ENCODE peak calls at places on chromosomes 16 and 17, in eight cellular contexts. H is esophagus muscularis mucosa, T is esophagus squamous epithelium, D is Peyer's patch, B is transverse colon, Z is ovary, A is IMR-90, P is breast epithelium. X is an unnamed sample.

GRCh38 chr17:50582741-50583140 is 22.2 kb downstream of the CACNA1G start:
- DNase-seq in T (no peak), A (no peak), H (no peak), Z (no peak), B (no peak), P (no peak), D (no peak), X (no peak)

GRCh38 chr17:76630151-76630550 is 13.4 kb downstream of the ST6GALNAC1 start:
- DNase-seq in A (no peak), B (no peak), D (peak), Z (no peak), P (no peak), H (no peak), T (no peak), X (no peak)

GRCh38 chr17:835263-835662 is 53.1 kb downstream of the MRM3 start:
- DNase-seq in A (peak), Z (no peak), B (no peak), T (no peak), D (no peak), P (peak), H (no peak), X (no peak)

GRCh38 chr17:6487243-6488007 is 43.2 kb downstream of the PIMREG start:
- DNase-seq in H (no peak), A (no peak), D (no peak), T (no peak), Z (no peak), B (no peak), P (no peak), X (peak)

GRCh38 chr16:81823111-81823510 is 44.0 kb downstream of the PLCG2 start:
- DNase-seq in P (no peak), D (peak), B (peak), T (no peak), H (no peak), A (no peak), Z (no peak), X (peak)

GRCh38 chr16:27526169-27526568 is 23.5 kb downstream of the GTF3C1 start:
- DNase-seq in H (no peak), T (no peak), B (no peak), A (no peak), P (no peak), D (no peak), Z (no peak), X (peak)

GRCh38 chr17:19313066-19313745 is 49.3 kb downstream of the B9D1 start:
- DNase-seq in H (no peak), B (no peak), D (no peak), A (no peak), Z (no peak), P (no peak), T (no peak), X (no peak)

GRCh38 chr17:44636562-44636961 is 19.7 kb upstream of the MEIOC start:
- DNase-seq in H (no peak), B (no peak), P (no peak), T (no peak), A (peak), D (no peak), Z (no peak), X (no peak)

GRCh38 chr17:71360301-71360700 is 760.5 kb upstream of the SOX9 start:
- DNase-seq in B (no peak), H (no peak), A (peak), T (no peak), D (no peak), P (no peak), Z (no peak), X (no peak)

GRCh38 chr17:44086364-44087311 is 16.1 kb downstream of the G6PC3 start:
- DNase-seq in T (no peak), B (no peak), D (no peak), Z (peak), H (no peak), P (no peak), A (peak), X (peak)

GRCh38 chr17:77142689-77143088 is 1.9 kb downstream of the SEC14L1 start:
- DNase-seq in T (no peak), Z (no peak), B (no peak), P (no peak), D (no peak), H (no peak), A (no peak), X (no peak)

GRCh38 chr16:78303946-78304345 is 204.5 kb downstream of the WWOX start:
- DNase-seq in T (no peak), H (no peak), Z (no peak), P (no peak), D (no peak), B (no peak), A (no peak), X (no peak)

GRCh38 chr17:34820166-34820920 is 140.9 kb downstream of the CCT6B start:
- DNase-seq in A (no peak), D (no peak), H (no peak), T (no peak), B (no peak), Z (no peak), P (no peak), X (no peak)

GRCh38 chr16:74463888-74464287 is 42.6 kb upstream of the CLEC18B start:
- DNase-seq in D (peak), P (no peak), Z (no peak), A (no peak), T (no peak), H (no peak), B (no peak), X (no peak)

GRCh38 chr17:50181155-50181554 is 15.3 kb downstream of the SGCA start:
- DNase-seq in A (no peak), T (no peak), P (no peak), Z (no peak), H (no peak), D (no peak), B (no peak), X (no peak)

GRCh38 chr16:47460301-47460754 is 535 bp downstream of the ITFG1 start:
- DNase-seq in H (no peak), A (no peak), P (no peak), T (no peak), Z (no peak), B (no peak), D (no peak), X (no peak)

GRCh38 chr17:19372866-19373505 is 5.3 kb upstream of the MAPK7 start:
- DNase-seq in Z (no peak), H (no peak), T (no peak), B (no peak), A (no peak), D (peak), P (no peak), X (peak)

GRCh38 chr17:36837616-36838272 is 99.5 kb upstream of the LHX1 start:
- DNase-seq in P (no peak), H (no peak), B (no peak), T (no peak), D (no peak), Z (no peak), A (no peak), X (no peak)

GRCh38 chr16:85709766-85710423 is 21.1 kb upstream of the GINS2 start:
- DNase-seq in H (no peak), Z (no peak), T (no peak), P (no peak), B (no peak), A (no peak), D (no peak), X (no peak)

GRCh38 chr17:34820922-34821321 is 140.3 kb downstream of the CCT6B start:
- DNase-seq in D (no peak), T (no peak), B (no peak), A (no peak), Z (no peak), P (peak), H (no peak), X (no peak)

GRCh38 chr17:37820313-37821024 is 75.6 kb upstream of the HNF1B start:
- DNase-seq in Z (no peak), A (no peak), P (no peak), B (no peak), D (no peak), H (no peak), T (no peak), X (no peak)

GRCh38 chr17:83089322-83090156 is 10.1 kb downstream of the METRNL start:
- DNase-seq in H (no peak), T (no peak), B (peak), P (peak), D (peak), Z (no peak), A (no peak), X (no peak)

GRCh38 chr16:20850981-20851380 is 44.7 kb downstream of the REXO5 start:
- DNase-seq in D (no peak), H (no peak), B (no peak), T (no peak), Z (no peak), P (no peak), A (peak), X (no peak)

GRCh38 chr16:49835116-49835880 is 20.6 kb downstream of the ZNF423 start:
- DNase-seq in P (no peak), D (no peak), Z (peak), H (no peak), A (no peak), T (no peak), B (no peak), X (no peak)

GRCh38 chr17:17538417-17539391 is 42.5 kb upstream of the RASD1 start:
- DNase-seq in A (peak), H (no peak), T (no peak), B (peak), Z (no peak), D (peak), P (no peak), X (no peak)

GRCh38 chr16:23587726-23588125 is 8.4 kb downstream of the NDUFAB1 start:
- DNase-seq in B (no peak), H (no peak), T (no peak), A (peak), D (no peak), P (no peak), Z (no peak), X (no peak)

GRCh38 chr16:19926449-19927390 is 42.1 kb upstream of the GPRC5B start:
- DNase-seq in H (no peak), B (no peak), P (no peak), Z (no peak), A (peak), T (no peak), D (no peak), X (no peak)

DNA sequence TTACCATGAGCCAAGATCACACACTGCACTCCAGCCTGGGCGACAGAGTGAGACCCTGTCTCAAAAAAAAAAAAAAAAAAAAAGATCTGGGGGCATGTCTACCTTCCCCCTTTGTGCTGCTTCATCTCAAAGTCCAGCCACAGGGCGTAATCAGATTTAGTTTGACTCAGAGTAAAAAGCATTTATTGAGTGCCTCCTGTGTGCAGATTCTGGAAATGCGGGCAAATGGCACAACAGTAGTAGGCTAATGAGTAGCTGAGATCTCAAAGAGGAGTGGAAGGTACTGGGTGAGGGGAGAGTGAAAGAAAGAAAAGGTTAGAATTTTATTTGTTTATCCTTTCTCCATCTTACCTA is 9.1 kb upstream of the NR1D1 start:
- DNase-seq in A (no peak), T (no peak), P (no peak), D (peak), Z (no peak), H (no peak), B (no peak), X (no peak)
- TF ChIP-seq CTCF in A (peak), T (peak), P (no peak), D (peak), Z (no peak), H (peak), B (no peak), X (no peak)

GRCh38 chr16:10966129-10966528 is 21.8 kb downstream of the CLEC16A start:
- DNase-seq in H (no peak), D (no peak), T (no peak), P (no peak), A (no peak), Z (no peak), B (no peak), X (no peak)

GRCh38 chr16:10964891-10965326 is 20.5 kb downstream of the CLEC16A start:
- DNase-seq in Z (peak), A (no peak), H (no peak), P (no peak), D (no peak), B (no peak), T (no peak), X (no peak)

GRCh38 chr16:10964039-10964890 is 19.9 kb downstream of the CLEC16A start:
- DNase-seq in B (peak), Z (peak), H (no peak), T (no peak), P (peak), D (peak), A (peak), X (peak)

GRCh38 chr16:10967981-10968380 is 23.6 kb downstream of the CLEC16A start:
- DNase-seq in H (no peak), D (no peak), Z (no peak), B (no peak), T (no peak), P (no peak), A (no peak), X (no peak)

DNA sequence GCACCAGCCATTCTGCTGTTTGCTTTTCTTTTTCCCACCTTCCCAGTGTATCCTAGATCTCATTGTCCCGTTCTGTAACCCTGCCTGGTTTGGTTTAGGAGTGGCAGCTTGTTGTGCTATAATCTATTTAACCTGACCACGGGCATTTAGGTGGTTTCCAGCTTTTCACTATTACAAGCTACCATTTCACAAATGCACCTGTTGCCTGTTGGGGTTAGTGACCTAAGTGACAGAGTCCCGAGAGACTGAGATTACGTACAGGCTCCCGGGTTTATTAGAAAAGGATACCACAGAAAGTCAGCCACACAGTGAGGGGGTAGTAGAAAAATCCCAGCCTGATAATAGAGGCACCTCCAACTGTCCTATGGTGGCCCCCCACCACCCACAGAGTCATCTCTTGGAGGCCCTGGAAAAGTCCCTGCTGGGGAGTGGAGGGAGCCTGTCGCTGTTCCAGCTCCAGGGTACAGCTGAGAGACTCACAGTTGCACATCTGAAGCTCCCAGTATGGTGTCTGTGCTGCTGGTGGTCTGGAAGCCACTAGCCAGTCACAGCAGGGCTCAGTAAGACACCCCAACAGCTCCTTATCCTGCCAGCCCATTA is 21.2 kb downstream of the CLEC16A start:
- DNase-seq in P (no peak), T (no peak), B (no peak), Z (no peak), A (no peak), D (no peak), H (no peak), X (no peak)
- TF ChIP-seq POLR2A in P (no peak), T (no peak), B (no peak), Z (no peak), A (no peak), D (no peak), H (no peak), X (no peak)

DNA sequence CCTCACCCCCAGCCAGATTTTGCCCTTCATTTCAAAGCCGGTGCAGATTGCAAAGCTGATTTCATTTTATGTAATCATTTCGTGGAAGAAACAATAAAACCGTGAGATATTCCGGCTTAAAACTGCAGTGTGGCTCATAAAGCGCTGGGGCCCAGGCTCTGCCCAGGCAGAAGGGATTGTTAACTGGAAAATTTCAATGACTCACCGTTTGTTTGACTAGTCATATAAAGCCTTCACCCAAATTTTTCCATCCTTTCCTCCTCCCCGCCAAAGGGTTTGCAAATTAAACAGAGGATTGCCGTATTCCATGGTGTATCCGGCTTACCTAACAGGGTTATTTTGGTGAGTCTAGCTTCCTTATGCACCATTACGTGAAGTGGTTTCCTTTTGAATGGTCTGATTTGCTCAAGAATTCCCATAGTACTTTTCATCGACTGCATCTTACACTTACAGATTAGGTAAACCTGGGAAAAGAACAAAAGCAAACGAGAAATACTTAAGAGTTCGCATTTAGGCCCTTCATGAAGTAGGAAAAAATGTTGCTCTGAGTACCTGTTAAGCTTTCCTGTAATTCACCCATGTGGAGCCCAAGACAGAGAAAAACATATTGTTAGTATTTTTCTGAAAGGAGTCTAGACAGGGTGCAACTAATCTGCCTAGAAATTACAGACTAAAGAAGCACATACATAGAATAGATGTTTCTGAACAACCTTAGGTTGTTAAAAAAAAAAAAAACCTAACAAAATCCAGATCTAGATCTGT is 949 bp upstream of the GSPT1 start:
- DNase-seq in B (peak), D (peak), Z (no peak), H (no peak), T (no peak), A (peak), P (no peak), X (peak)
- H3K27ac ChIP-seq in B (peak), D (peak), Z (no peak), H (peak), T (peak), A (peak), P (peak), X (peak)

GRCh38 chr16:88773812-88774291 is 11.2 kb downstream of the PIEZO1 start:
- DNase-seq in T (no peak), B (peak), H (no peak), A (peak), P (no peak), D (peak), Z (peak), X (peak)
- TF ChIP-seq CTCF in T (no peak), B (no peak), H (no peak), A (no peak), P (no peak), D (no peak), Z (no peak), X (no peak)

DNA sequence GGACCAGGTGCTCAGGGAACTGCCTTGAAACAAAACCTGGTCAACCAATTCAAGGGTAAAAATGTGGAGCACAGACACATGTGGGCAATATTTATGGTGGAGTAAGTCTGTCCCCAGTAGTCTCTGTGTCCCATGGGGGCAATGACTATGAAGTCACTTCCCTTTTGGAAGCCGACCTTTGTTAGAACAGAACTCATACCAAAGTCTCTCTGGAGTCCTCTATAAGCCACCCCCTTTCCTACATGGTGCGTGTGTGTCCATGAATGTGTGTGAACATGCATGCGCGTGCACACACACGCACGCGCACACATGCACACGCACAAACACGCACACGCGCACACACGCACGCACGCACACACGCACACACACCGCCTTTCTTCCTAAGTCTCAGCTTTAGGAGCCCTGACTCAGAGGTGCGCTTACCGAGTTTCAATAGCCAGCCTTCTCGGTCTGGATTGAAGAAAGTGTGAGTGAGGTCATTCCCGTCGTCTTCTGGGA is 84.2 kb downstream of the CYTH1 start:
- DNase-seq in T (no peak), P (no peak), A (no peak), H (no peak), D (peak), Z (no peak), B (no peak), X (no peak)
- TF ChIP-seq POLR2A in T (no peak), P (no peak), A (no peak), H (no peak), D (no peak), Z (no peak), B (no peak), X (no peak)

GRCh38 chr17:42288078-42288984 is at the start of gene STAT5A:
- DNase-seq in D (peak), T (peak), H (peak), Z (peak), A (peak), P (peak), B (peak), X (peak)
- H3K27ac ChIP-seq in D (peak), T (peak), H (peak), Z (peak), A (no peak), P (peak), B (peak), X (peak)

GRCh38 chr17:75261336-75262111 is at the start of the genes GGA3 and MRPS7:
- DNase-seq in P (peak), T (peak), B (peak), Z (peak), D (peak), A (peak), H (peak), X (peak)

GRCh38 chr17:75262112-75262606 is 480 bp downstream of the MRPS7 start:
- DNase-seq in B (no peak), D (no peak), P (no peak), Z (no peak), H (no peak), A (no peak), T (no peak), X (no peak)

GRCh38 chr17:75265614-75266314 is 4.1 kb downstream of the MRPS7 start:
- DNase-seq in A (no peak), T (no peak), B (no peak), H (no peak), D (no peak), P (no peak), Z (no peak), X (no peak)

GRCh38 chr17:75263051-75263450 is 1.4 kb downstream of the MRPS7 start:
- DNase-seq in A (no peak), P (no peak), T (no peak), H (no peak), Z (no peak), D (no peak), B (no peak), X (no peak)

GRCh38 chr17:75260679-75261335 is 599 bp downstream of the GGA3 start:
- DNase-seq in H (no peak), T (no peak), D (no peak), A (peak), P (no peak), Z (no peak), B (no peak), X (no peak)
- TF ChIP-seq CTCF in H (no peak), T (no peak), D (peak), A (no peak), P (no peak), Z (no peak), B (peak), X (no peak)

DNA sequence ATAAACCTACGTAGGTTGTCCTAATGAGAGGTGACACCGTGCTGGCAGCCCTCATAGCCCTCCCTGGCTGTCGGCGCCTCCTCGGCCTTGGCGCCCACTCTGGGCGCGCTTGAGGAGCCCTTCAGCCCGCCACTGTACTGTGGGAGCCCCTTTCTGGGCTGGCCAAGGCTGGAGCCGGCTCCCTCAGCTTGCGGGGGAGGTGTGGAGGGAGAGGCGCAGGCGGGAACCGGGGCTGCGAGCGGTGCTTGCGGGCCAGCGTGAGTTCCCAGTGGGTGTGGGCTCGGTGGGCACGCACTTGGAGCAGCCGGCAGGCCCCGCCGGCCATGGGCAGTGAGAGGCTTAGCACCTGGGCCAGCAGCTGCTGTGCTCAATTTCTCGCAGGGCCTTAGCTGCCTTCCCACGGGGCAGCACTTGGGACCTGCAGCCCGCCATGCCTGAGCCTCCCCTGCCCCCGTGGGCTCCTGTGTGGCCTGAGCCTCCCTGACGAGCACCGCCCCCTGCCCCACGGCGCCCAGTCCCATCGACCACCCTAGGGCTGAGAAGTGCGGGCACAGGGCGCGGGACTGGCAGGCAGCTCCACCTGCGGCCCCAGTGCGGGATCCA is 40.1 kb upstream of the AMZ2 start:
- DNase-seq in B (no peak), A (no peak), T (no peak), P (no peak), Z (peak), H (peak), D (peak), X (no peak)
- TF ChIP-seq POLR2A in B (no peak), A (no peak), T (no peak), P (no peak), Z (no peak), H (no peak), D (no peak), X (no peak)

GRCh38 chr16:84179612-84180320 is 7.1 kb downstream of the TAF1C start:
- DNase-seq in Z (no peak), D (no peak), B (no peak), T (no peak), H (no peak), P (no peak), A (no peak), X (no peak)
- H3K27ac ChIP-seq in Z (no peak), D (no peak), B (no peak), T (no peak), H (no peak), P (no peak), A (no peak), X (no peak)